ENCODE peak calls at places on chromosomes 1 and 21, in six cellular contexts. O, D, X, T, V and A are unnamed samples.

GRCh38 chr1:10599194-10599861 is 124.6 kb downstream of the PEX14 start:
- DNase-seq in D (peak; percentile 69), V (no peak), O (no peak), T (no peak), X (peak; percentile 58), A (no peak)

GRCh38 chr1:9009438-9010366 is 16.5 kb downstream of the SLC2A7 start:
- DNase-seq in X (peak; percentile 69), V (no peak), T (peak; percentile 48), D (peak; percentile 53), O (no peak), A (no peak)

GRCh38 chr1:27547220-27548116 is 56.5 kb downstream of the AHDC1 start:
- DNase-seq in T (no peak), V (no peak), X (no peak), D (no peak), O (no peak), A (no peak)

GRCh38 chr1:180988221-180988826 is 34.3 kb downstream of the STX6 start:
- DNase-seq in T (no peak), D (no peak), X (no peak), V (no peak), O (no peak), A (no peak)

GRCh38 chr1:1075148-1075935 is 1.2 kb upstream of the RNF223 start:
- DNase-seq in V (no peak), T (no peak), D (no peak), O (no peak), X (no peak), A (no peak)

GRCh38 chr1:206951318-206952105 is 5.2 kb upstream of the PIGR start:
- DNase-seq in D (no peak), O (no peak), T (no peak), V (no peak), X (no peak), A (no peak)

GRCh38 chr1:108057536-108057935 is 92.6 kb upstream of the VAV3 start:
- DNase-seq in T (no peak), D (no peak), X (peak; percentile 62), V (no peak), O (no peak), A (peak; percentile 80)

GRCh38 chr21:44949161-44950015 is 9.6 kb downstream of the SLX9 start:
- DNase-seq in D (peak; percentile 84), X (peak; percentile 83), V (peak; percentile 88), T (peak; percentile 88), O (peak; percentile 65), A (peak; percentile 94)

GRCh38 chr1:7221823-7222462 is 436.7 kb downstream of the CAMTA1 start:
- DNase-seq in V (no peak), O (no peak), T (no peak), D (peak; percentile 38), X (no peak), A (no peak)

GRCh38 chr1:34790985-34791384 is 1.8 kb upstream of the GJA4 start:
- DNase-seq in X (no peak), O (no peak), V (no peak), T (no peak), D (no peak), A (no peak)

GRCh38 chr1:8347635-8348034 is 29.7 kb downstream of the SLC45A1 start:
- DNase-seq in T (no peak), V (no peak), X (peak; percentile 38), D (no peak), O (no peak), A (no peak)

GRCh38 chr1:118618618-118619340 is 369.4 kb downstream of the TBX15 start:
- DNase-seq in D (no peak), X (no peak), V (no peak), T (no peak), O (no peak), A (no peak)

GRCh38 chr1:23772049-23772853 is 6.0 kb upstream of the PITHD1 start:
- DNase-seq in V (peak; percentile 79), O (peak; percentile 80), X (peak; percentile 84), D (peak; percentile 79), T (peak; percentile 93), A (peak; percentile 94)

GRCh38 chr1:42801832-42802483 is 15.0 kb upstream of the ERMAP start:
- DNase-seq in O (no peak), T (no peak), X (no peak), V (no peak), D (peak; percentile 50), A (no peak)

GRCh38 chr1:26060832-26061574 is 6.4 kb downstream of the TRIM63 start:
- DNase-seq in V (no peak), O (no peak), T (no peak), X (no peak), D (no peak), A (no peak)

GRCh38 chr1:218254296-218254918 is 30.7 kb upstream of the RRP15 start:
- DNase-seq in D (no peak), X (no peak), V (no peak), T (no peak), O (no peak), A (no peak)

GRCh38 chr1:194873328-194873923 is 1687.0 kb upstream of the B3GALT2 start:
- DNase-seq in D (no peak), T (no peak), X (no peak), V (no peak), O (no peak), A (no peak)

GRCh38 chr1:38305666-38306065 is 259.1 kb upstream of the POU3F1 start:
- DNase-seq in T (no peak), O (no peak), X (no peak), D (no peak), V (no peak), A (no peak)

GRCh38 chr1:169368406-169368769 is 393 bp downstream of the BLZF1 start:
- DNase-seq in X (no peak), T (peak; percentile 70), O (peak; percentile 28), D (peak; percentile 12), V (no peak), A (no peak)